ENCODE peak calls at places on chromosome 20, in eight cellular contexts. One of them, this sample, is unnamed.

GRCh38 chr20:57711826-57712225 is 2.0 kb upstream of the PMEPA1 start:
- DNase-seq in CD8-positive, alpha-beta T cell: no peak
- DNase-seq in BE2C: no peak
- DNase-seq in fibroblast of lung: no peak
- DNase-seq in right lobe of liver: no peak
- DNase-seq in CD4-positive, CD25-positive, alpha-beta regulatory T cell: no peak
- DNase-seq in upper lobe of right lung: no peak
- DNase-seq in H7: peak; percentile 49
- DNase-seq in this sample: no peak

GRCh38 chr20:35490736-35491181 is 35.4 kb downstream of the CEP250 start:
- DNase-seq in CD8-positive, alpha-beta T cell: peak; percentile 62
- DNase-seq in BE2C: no peak
- DNase-seq in fibroblast of lung: no peak
- DNase-seq in right lobe of liver: no peak
- DNase-seq in CD4-positive, CD25-positive, alpha-beta regulatory T cell: peak; percentile 78
- DNase-seq in upper lobe of right lung: no peak
- DNase-seq in H7: no peak
- DNase-seq in this sample: no peak

GRCh38 chr20:38209054-38209675 is 44.1 kb upstream of the TGM2 start:
- DNase-seq in CD8-positive, alpha-beta T cell: no peak
- DNase-seq in BE2C: no peak
- DNase-seq in fibroblast of lung: no peak
- DNase-seq in right lobe of liver: no peak
- DNase-seq in CD4-positive, CD25-positive, alpha-beta regulatory T cell: no peak
- DNase-seq in upper lobe of right lung: peak; percentile 34
- DNase-seq in H7: no peak
- DNase-seq in this sample: no peak

GRCh38 chr20:36121981-36122930 is 32.3 kb upstream of the EPB41L1 start:
- DNase-seq in CD8-positive, alpha-beta T cell: no peak
- DNase-seq in BE2C: no peak
- DNase-seq in fibroblast of lung: no peak
- DNase-seq in right lobe of liver: no peak
- DNase-seq in CD4-positive, CD25-positive, alpha-beta regulatory T cell: no peak
- DNase-seq in upper lobe of right lung: peak; percentile 90
- DNase-seq in H7: no peak
- DNase-seq in this sample: no peak

GRCh38 chr20:25632940-25633790 is 9.4 kb upstream of the NANP start:
- DNase-seq in CD8-positive, alpha-beta T cell: no peak
- DNase-seq in BE2C: no peak
- DNase-seq in fibroblast of lung: no peak
- DNase-seq in right lobe of liver: no peak
- DNase-seq in CD4-positive, CD25-positive, alpha-beta regulatory T cell: no peak
- DNase-seq in upper lobe of right lung: no peak
- DNase-seq in H7: no peak
- DNase-seq in this sample: no peak

GRCh38 chr20:29689411-29690225 is 1567.8 kb upstream of the DEFB115 start:
- DNase-seq in CD8-positive, alpha-beta T cell: peak; percentile 10
- DNase-seq in BE2C: peak; percentile 82
- DNase-seq in fibroblast of lung: no peak
- DNase-seq in right lobe of liver: peak; percentile 44
- DNase-seq in CD4-positive, CD25-positive, alpha-beta regulatory T cell: no peak
- DNase-seq in upper lobe of right lung: no peak
- DNase-seq in H7: no peak
- DNase-seq in this sample: no peak

GRCh38 chr20:1478566-1478965 is 11.9 kb upstream of the NSFL1C start:
- DNase-seq in CD8-positive, alpha-beta T cell: no peak
- DNase-seq in BE2C: no peak
- DNase-seq in fibroblast of lung: peak; percentile 21
- DNase-seq in right lobe of liver: no peak
- DNase-seq in CD4-positive, CD25-positive, alpha-beta regulatory T cell: no peak
- DNase-seq in upper lobe of right lung: no peak
- DNase-seq in H7: no peak
- DNase-seq in this sample: no peak

GRCh38 chr20:10658051-10658823 is 15.6 kb downstream of the JAG1 start:
- DNase-seq in CD8-positive, alpha-beta T cell: no peak
- DNase-seq in BE2C: no peak
- DNase-seq in fibroblast of lung: no peak
- DNase-seq in right lobe of liver: no peak
- DNase-seq in CD4-positive, CD25-positive, alpha-beta regulatory T cell: no peak
- DNase-seq in upper lobe of right lung: no peak
- DNase-seq in H7: no peak
- DNase-seq in this sample: no peak

GRCh38 chr20:34473262-34473883 is 42.8 kb upstream of the DYNLRB1 start:
- DNase-seq in CD8-positive, alpha-beta T cell: peak; percentile 30
- DNase-seq in BE2C: peak; percentile 78
- DNase-seq in fibroblast of lung: peak; percentile 57
- DNase-seq in right lobe of liver: peak; percentile 60
- DNase-seq in CD4-positive, CD25-positive, alpha-beta regulatory T cell: peak; percentile 24
- DNase-seq in upper lobe of right lung: no peak
- DNase-seq in H7: peak; percentile 68
- DNase-seq in this sample: no peak

GRCh38 chr20:38202982-38203293 is 37.9 kb upstream of the TGM2 start:
- DNase-seq in CD8-positive, alpha-beta T cell: no peak
- DNase-seq in BE2C: no peak
- DNase-seq in fibroblast of lung: no peak
- DNase-seq in right lobe of liver: no peak
- DNase-seq in CD4-positive, CD25-positive, alpha-beta regulatory T cell: no peak
- DNase-seq in upper lobe of right lung: peak; percentile 52
- DNase-seq in H7: no peak
- DNase-seq in this sample: no peak

GRCh38 chr20:34010405-34010895 is 16.7 kb downstream of the RALY start:
- DNase-seq in CD8-positive, alpha-beta T cell: no peak
- DNase-seq in BE2C: no peak
- DNase-seq in fibroblast of lung: no peak
- DNase-seq in right lobe of liver: no peak
- DNase-seq in CD4-positive, CD25-positive, alpha-beta regulatory T cell: no peak
- DNase-seq in upper lobe of right lung: no peak
- DNase-seq in H7: peak; percentile 59
- DNase-seq in this sample: no peak

GRCh38 chr20:12173333-12173732 is 255.6 kb downstream of the BTBD3 start:
- DNase-seq in CD8-positive, alpha-beta T cell: no peak
- DNase-seq in BE2C: no peak
- DNase-seq in fibroblast of lung: no peak
- DNase-seq in right lobe of liver: no peak
- DNase-seq in CD4-positive, CD25-positive, alpha-beta regulatory T cell: no peak
- DNase-seq in upper lobe of right lung: no peak
- DNase-seq in H7: no peak
- DNase-seq in this sample: no peak

GRCh38 chr20:58907481-58908137 is 55.1 kb downstream of the GNAS start:
- DNase-seq in CD8-positive, alpha-beta T cell: peak; percentile 55
- DNase-seq in BE2C: peak; percentile 82
- DNase-seq in fibroblast of lung: peak; percentile 100
- DNase-seq in right lobe of liver: peak; percentile 71
- DNase-seq in CD4-positive, CD25-positive, alpha-beta regulatory T cell: peak; percentile 69
- DNase-seq in upper lobe of right lung: peak; percentile 87
- DNase-seq in H7: no peak
- DNase-seq in this sample: peak; percentile 98

GRCh38 chr20:45500022-45500421 is 15.4 kb downstream of the SPINT3 start:
- DNase-seq in CD8-positive, alpha-beta T cell: no peak
- DNase-seq in BE2C: no peak
- DNase-seq in fibroblast of lung: no peak
- DNase-seq in right lobe of liver: no peak
- DNase-seq in CD4-positive, CD25-positive, alpha-beta regulatory T cell: no peak
- DNase-seq in upper lobe of right lung: peak; percentile 40
- DNase-seq in H7: no peak
- DNase-seq in this sample: no peak

GRCh38 chr20:40111282-40111681 is 577.8 kb downstream of the MAFB start:
- DNase-seq in CD8-positive, alpha-beta T cell: no peak
- DNase-seq in BE2C: no peak
- DNase-seq in fibroblast of lung: no peak
- DNase-seq in right lobe of liver: no peak
- DNase-seq in CD4-positive, CD25-positive, alpha-beta regulatory T cell: no peak
- DNase-seq in upper lobe of right lung: no peak
- DNase-seq in H7: no peak
- DNase-seq in this sample: no peak

DNA sequence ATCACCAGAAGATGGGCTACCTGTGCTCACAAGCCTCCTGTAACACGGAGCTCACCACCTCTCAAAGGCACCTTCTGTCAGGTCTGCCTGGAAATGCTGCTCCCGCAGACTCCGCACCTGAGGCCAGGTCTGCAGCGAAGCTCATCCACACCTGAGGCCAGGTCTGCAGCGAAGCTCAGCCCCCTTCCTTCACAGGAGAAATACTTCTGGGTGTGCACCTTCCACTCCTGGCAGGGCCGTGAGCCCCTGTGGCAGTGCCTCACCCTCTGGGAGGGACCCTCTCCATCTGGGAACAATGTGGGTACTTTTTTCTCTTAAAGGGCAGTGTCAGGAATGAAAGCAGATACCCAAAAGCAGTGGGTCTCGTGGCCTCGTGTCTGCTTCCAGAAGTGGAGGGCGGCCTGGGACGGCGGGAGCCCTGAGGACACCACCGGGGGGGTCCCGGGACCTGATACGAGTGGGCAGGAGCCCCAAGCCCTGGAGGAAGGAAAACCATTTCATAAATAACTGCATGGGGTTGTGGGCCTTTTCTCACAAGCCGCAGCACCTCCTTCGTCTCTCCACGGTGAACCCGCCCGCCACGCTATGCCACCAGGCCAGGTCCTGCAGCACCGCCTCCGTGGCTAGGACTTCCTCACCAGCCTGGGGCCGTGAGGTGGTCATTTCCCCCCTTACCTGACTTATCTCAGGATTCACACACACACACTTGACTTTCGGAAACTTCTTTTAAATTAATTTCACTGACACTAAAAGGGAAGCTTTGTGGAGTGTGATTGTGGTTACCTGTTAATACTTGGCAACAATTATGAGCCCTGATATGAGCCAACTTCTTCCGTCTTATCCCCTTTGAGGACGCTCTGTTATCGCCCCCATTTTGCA is 1.2 kb upstream of the SLCO4A1 start:
- DNase-seq in CD8-positive, alpha-beta T cell: no peak
- DNase-seq in BE2C: no peak
- DNase-seq in fibroblast of lung: no peak
- DNase-seq in right lobe of liver: no peak
- DNase-seq in CD4-positive, CD25-positive, alpha-beta regulatory T cell: no peak
- DNase-seq in upper lobe of right lung: no peak
- DNase-seq in H7: no peak
- DNase-seq in this sample: no peak
- H3K4me3 ChIP-seq in CD8-positive, alpha-beta T cell: peak overlapping the region; percentile 59
- H3K4me3 ChIP-seq in BE2C: peak overlapping the region; percentile 83
- H3K4me3 ChIP-seq in fibroblast of lung: no peak overlapping the region
- H3K4me3 ChIP-seq in right lobe of liver: no peak overlapping the region
- H3K4me3 ChIP-seq in CD4-positive, CD25-positive, alpha-beta regulatory T cell: peak overlapping the region; percentile 41
- H3K4me3 ChIP-seq in upper lobe of right lung: peak overlapping the region; percentile 59
- H3K4me3 ChIP-seq in H7: no peak overlapping the region
- H3K4me3 ChIP-seq in this sample: peak overlapping the region; percentile 55

GRCh38 chr20:18057994-18058349 is 256 bp upstream of the OVOL2 start:
- DNase-seq in CD8-positive, alpha-beta T cell: no peak
- DNase-seq in BE2C: no peak
- DNase-seq in fibroblast of lung: no peak
- DNase-seq in right lobe of liver: no peak
- DNase-seq in CD4-positive, CD25-positive, alpha-beta regulatory T cell: no peak
- DNase-seq in upper lobe of right lung: no peak
- DNase-seq in H7: no peak
- DNase-seq in this sample: no peak

GRCh38 chr20:18057106-18057993 is at the start of gene OVOL2:
- DNase-seq in CD8-positive, alpha-beta T cell: no peak
- DNase-seq in BE2C: no peak
- DNase-seq in fibroblast of lung: no peak
- DNase-seq in right lobe of liver: peak; percentile 61
- DNase-seq in CD4-positive, CD25-positive, alpha-beta regulatory T cell: no peak
- DNase-seq in upper lobe of right lung: peak; percentile 94
- DNase-seq in H7: peak; percentile 88
- DNase-seq in this sample: no peak

GRCh38 chr20:18056174-18057105 is 1.3 kb downstream of the OVOL2 start:
- DNase-seq in CD8-positive, alpha-beta T cell: no peak
- DNase-seq in BE2C: no peak
- DNase-seq in fibroblast of lung: peak; percentile 8
- DNase-seq in right lobe of liver: no peak
- DNase-seq in CD4-positive, CD25-positive, alpha-beta regulatory T cell: no peak
- DNase-seq in upper lobe of right lung: peak; percentile 76
- DNase-seq in H7: peak; percentile 86
- DNase-seq in this sample: no peak

GRCh38 chr20:18058661-18059467 is 1.1 kb upstream of the OVOL2 start:
- DNase-seq in CD8-positive, alpha-beta T cell: no peak
- DNase-seq in BE2C: no peak
- DNase-seq in fibroblast of lung: no peak
- DNase-seq in right lobe of liver: no peak
- DNase-seq in CD4-positive, CD25-positive, alpha-beta regulatory T cell: no peak
- DNase-seq in upper lobe of right lung: peak; percentile 74
- DNase-seq in H7: peak; percentile 89
- DNase-seq in this sample: no peak

GRCh38 chr20:18059603-18060002 is 1.9 kb upstream of the OVOL2 start:
- DNase-seq in CD8-positive, alpha-beta T cell: no peak
- DNase-seq in BE2C: no peak
- DNase-seq in fibroblast of lung: no peak
- DNase-seq in right lobe of liver: no peak
- DNase-seq in CD4-positive, CD25-positive, alpha-beta regulatory T cell: no peak
- DNase-seq in upper lobe of right lung: no peak
- DNase-seq in H7: no peak
- DNase-seq in this sample: no peak
- H3K27me3 ChIP-seq in CD8-positive, alpha-beta T cell: no peaks in the 10 kb centered on the region
- H3K27me3 ChIP-seq in BE2C: peaks cover 92% of the 10 kb centered on the region
- H3K27me3 ChIP-seq in fibroblast of lung: peaks cover 38% of the 10 kb centered on the region
- H3K27me3 ChIP-seq in right lobe of liver: peaks cover 17% of the 10 kb centered on the region
- H3K27me3 ChIP-seq in CD4-positive, CD25-positive, alpha-beta regulatory T cell: peaks cover 20% of the 10 kb centered on the region
- H3K27me3 ChIP-seq in upper lobe of right lung: peaks cover 59% of the 10 kb centered on the region
- H3K27me3 ChIP-seq in H7: peaks cover 52% of the 10 kb centered on the region
- H3K27me3 ChIP-seq in this sample: peaks cover 58% of the 10 kb centered on the region

GRCh38 chr20:22578221-22579118 is 5.9 kb downstream of the FOXA2 start:
- DNase-seq in CD8-positive, alpha-beta T cell: no peak
- DNase-seq in BE2C: no peak
- DNase-seq in fibroblast of lung: no peak
- DNase-seq in right lobe of liver: peak; percentile 80
- DNase-seq in CD4-positive, CD25-positive, alpha-beta regulatory T cell: no peak
- DNase-seq in upper lobe of right lung: peak; percentile 85
- DNase-seq in H7: peak; percentile 69
- DNase-seq in this sample: no peak
- H3K4me3 ChIP-seq in CD8-positive, alpha-beta T cell: no peak overlapping the region
- H3K4me3 ChIP-seq in BE2C: no peak overlapping the region
- H3K4me3 ChIP-seq in fibroblast of lung: no peak overlapping the region
- H3K4me3 ChIP-seq in right lobe of liver: peak overlapping the region; percentile 84
- H3K4me3 ChIP-seq in CD4-positive, CD25-positive, alpha-beta regulatory T cell: no peak overlapping the region
- H3K4me3 ChIP-seq in upper lobe of right lung: peak overlapping the region; percentile 44
- H3K4me3 ChIP-seq in H7: peak overlapping the region; percentile 34
- H3K4me3 ChIP-seq in this sample: no peak overlapping the region

GRCh38 chr20:62219101-62219991 is 732 bp downstream of the HRH3 start:
- DNase-seq in CD8-positive, alpha-beta T cell: no peak
- DNase-seq in BE2C: peak; percentile 53
- DNase-seq in fibroblast of lung: no peak
- DNase-seq in right lobe of liver: no peak
- DNase-seq in CD4-positive, CD25-positive, alpha-beta regulatory T cell: no peak
- DNase-seq in upper lobe of right lung: no peak
- DNase-seq in H7: peak; percentile 91
- DNase-seq in this sample: no peak

GRCh38 chr20:62215991-62216635 is 4.0 kb downstream of the HRH3 start:
- DNase-seq in CD8-positive, alpha-beta T cell: no peak
- DNase-seq in BE2C: no peak
- DNase-seq in fibroblast of lung: no peak
- DNase-seq in right lobe of liver: no peak
- DNase-seq in CD4-positive, CD25-positive, alpha-beta regulatory T cell: no peak
- DNase-seq in upper lobe of right lung: no peak
- DNase-seq in H7: no peak
- DNase-seq in this sample: no peak

GRCh38 chr20:62216636-62217566 is 3.2 kb downstream of the HRH3 start:
- DNase-seq in CD8-positive, alpha-beta T cell: no peak
- DNase-seq in BE2C: no peak
- DNase-seq in fibroblast of lung: no peak
- DNase-seq in right lobe of liver: no peak
- DNase-seq in CD4-positive, CD25-positive, alpha-beta regulatory T cell: no peak
- DNase-seq in upper lobe of right lung: no peak
- DNase-seq in H7: no peak
- DNase-seq in this sample: no peak

GRCh38 chr20:62219992-62220665 is at the start of gene HRH3:
- DNase-seq in CD8-positive, alpha-beta T cell: peak; percentile 45
- DNase-seq in BE2C: peak; percentile 81
- DNase-seq in fibroblast of lung: no peak
- DNase-seq in right lobe of liver: no peak
- DNase-seq in CD4-positive, CD25-positive, alpha-beta regulatory T cell: peak; percentile 32
- DNase-seq in upper lobe of right lung: no peak
- DNase-seq in H7: peak; percentile 99
- DNase-seq in this sample: no peak

GRCh38 chr20:62217913-62218773 is 1.9 kb downstream of the HRH3 start:
- DNase-seq in CD8-positive, alpha-beta T cell: no peak
- DNase-seq in BE2C: no peak
- DNase-seq in fibroblast of lung: no peak
- DNase-seq in right lobe of liver: no peak
- DNase-seq in CD4-positive, CD25-positive, alpha-beta regulatory T cell: no peak
- DNase-seq in upper lobe of right lung: no peak
- DNase-seq in H7: peak; percentile 82
- DNase-seq in this sample: no peak
- H3K27me3 ChIP-seq in CD8-positive, alpha-beta T cell: peaks cover 10% of the 10 kb centered on the region
- H3K27me3 ChIP-seq in BE2C: peaks cover 12% of the 10 kb centered on the region
- H3K27me3 ChIP-seq in fibroblast of lung: peaks cover 32% of the 10 kb centered on the region
- H3K27me3 ChIP-seq in right lobe of liver: no peaks in the 10 kb centered on the region
- H3K27me3 ChIP-seq in CD4-positive, CD25-positive, alpha-beta regulatory T cell: no peaks in the 10 kb centered on the region
- H3K27me3 ChIP-seq in upper lobe of right lung: peaks cover 83% of the 10 kb centered on the region
- H3K27me3 ChIP-seq in H7: peaks cover 38% of the 10 kb centered on the region
- H3K27me3 ChIP-seq in this sample: peaks cover 66% of the 10 kb centered on the region

This sample was measured in AG04450.